ENCODE peak calls at places on chromosomes 5 and 9, in ten cellular contexts. H is T-helper 1 cell, L is GM23248, F is anterior cingulate cortex, Q is NCI-H1092, Y is hepatic stellate cell, X is T-helper 2 cell, R is Calu3, A is A172, M is GM12878. V is an unnamed sample.

GRCh38 chr5:141945511-141946024 is 12.4 kb downstream of the PCDH12 start:
- DNase-seq in H (no peak), L (peak; percentile 66), F (no peak), Q (no peak), Y (peak; percentile 29), X (no peak), R (no peak), A (no peak), M (no peak), V (peak; percentile 50)

GRCh38 chr5:73374520-73375235 is 73.9 kb downstream of the FOXD1 start:
- DNase-seq in H (no peak), L (peak; percentile 84), F (no peak), Q (no peak), Y (peak; percentile 66), X (no peak), R (no peak), A (peak; percentile 81), M (no peak), V (peak; percentile 19)

GRCh38 chr5:163867324-163867723 is 361.9 kb downstream of the MAT2B start:
- DNase-seq in H (no peak), L (no peak), F (no peak), Q (no peak), Y (peak; percentile 2), X (no peak), R (no peak), A (peak; percentile 33), M (no peak), V (peak; percentile 78)

GRCh38 chr5:74251106-74252032 is 389.2 kb downstream of the ENC1 start:
- DNase-seq in H (no peak), L (peak; percentile 96), F (no peak), Q (no peak), Y (peak; percentile 70), X (no peak), R (peak; percentile 24), A (peak; percentile 91), M (no peak), V (peak; percentile 94)

GRCh38 chr5:103532116-103532734 is 30.4 kb downstream of the NUDT12 start:
- DNase-seq in H (no peak), L (peak; percentile 62), F (no peak), Q (no peak), Y (no peak), X (no peak), R (no peak), A (no peak), M (no peak), V (no peak)

GRCh38 chr5:52674815-52675545 is 112.7 kb upstream of the ITGA1 start:
- DNase-seq in H (no peak), L (peak; percentile 76), F (no peak), Q (no peak), Y (peak; percentile 56), X (no peak), R (no peak), A (peak; percentile 78), M (no peak), V (peak; percentile 59)

GRCh38 chr5:163408311-163408923 is 29.0 kb upstream of the CCNG1 start:
- DNase-seq in H (peak; percentile 52), L (peak; percentile 73), F (peak; percentile 58), Q (peak; percentile 10), Y (peak; percentile 43), X (peak; percentile 37), R (peak; percentile 76), A (peak; percentile 62), M (peak; percentile 25), V (peak; percentile 64)

GRCh38 chr5:123439616-123440153 is 16.5 kb upstream of the CEP120 start:
- DNase-seq in H (no peak), L (no peak), F (no peak), Q (no peak), Y (no peak), X (no peak), R (no peak), A (no peak), M (no peak), V (no peak)

GRCh38 chr5:110852053-110852452 is 113.2 kb downstream of the SLC25A46 start:
- DNase-seq in H (no peak), L (no peak), F (no peak), Q (no peak), Y (no peak), X (no peak), R (no peak), A (no peak), M (peak; percentile 36), V (no peak)

GRCh38 chr9:123283048-123283408 is 14.6 kb upstream of the STRBP start:
- DNase-seq in H (no peak), L (no peak), F (no peak), Q (no peak), Y (no peak), X (no peak), R (no peak), A (no peak), M (no peak), V (no peak)

GRCh38 chr5:150298701-150299451 is 3.8 kb downstream of the ARSI start:
- DNase-seq in H (no peak), L (peak; percentile 99), F (no peak), Q (no peak), Y (peak; percentile 96), X (no peak), R (no peak), A (peak; percentile 91), M (no peak), V (no peak)

GRCh38 chr9:125428060-125428481 is 166.4 kb downstream of the GAPVD1 start:
- DNase-seq in H (no peak), L (peak; percentile 36), F (no peak), Q (no peak), Y (no peak), X (no peak), R (peak; percentile 76), A (peak; percentile 50), M (no peak), V (peak; percentile 16)

GRCh38 chr5:136133416-136134383 is 1.1 kb downstream of the SMAD5 start:
- DNase-seq in H (no peak), L (peak; percentile 85), F (no peak), Q (no peak), Y (peak; percentile 38), X (no peak), R (peak; percentile 15), A (peak; percentile 41), M (no peak), V (peak; percentile 73)

GRCh38 chr9:36148652-36149051 is 12.1 kb downstream of the GLIPR2 start:
- DNase-seq in H (peak; percentile 43), L (peak; percentile 96), F (peak; percentile 79), Q (no peak), Y (peak; percentile 98), X (peak; percentile 41), R (peak; percentile 70), A (peak; percentile 97), M (peak; percentile 76), V (peak; percentile 90)

GRCh38 chr5:133967124-133967523 is 1.3 kb downstream of the C5orf15 start:
- DNase-seq in H (no peak), L (peak; percentile 56), F (no peak), Q (no peak), Y (no peak), X (no peak), R (no peak), A (no peak), M (no peak), V (no peak)

GRCh38 chr5:102583663-102584062 is 84.9 kb upstream of the SLCO6A1 start:
- DNase-seq in H (no peak), L (peak; percentile 42), F (no peak), Q (no peak), Y (no peak), X (no peak), R (no peak), A (peak; percentile 13), M (no peak), V (peak; percentile 37)

GRCh38 chr9:111450114-111450513 is 34.1 kb downstream of the ECPAS start:
- DNase-seq in H (no peak), L (no peak), F (no peak), Q (no peak), Y (no peak), X (no peak), R (no peak), A (no peak), M (no peak), V (no peak)

GRCh38 chr9:110555551-110555950 is 24.0 kb downstream of the SVEP1 start:
- DNase-seq in H (no peak), L (peak; percentile 51), F (no peak), Q (no peak), Y (no peak), X (no peak), R (no peak), A (no peak), M (no peak), V (no peak)